ENCODE peak calls at places on chromosomes 1 and 21, in seven cellular contexts. U is left ventricle myocardium inferior; T is GDM1; A is progenitor cell of endocrine pancreas; V is activated T-cell treated with anti-CD3 and anti-CD28 coated beads, Interleukin-2, amount 50 U/mL, for 24 hours; Q is lower leg skin; Z is NCI-H187 treated with DMSO at 0.1 percent for 48 hours. I is an unnamed sample.

GRCh38 chr1:194378517-194378916 is 1192.1 kb upstream of the B3GALT2 start:
- DNase-seq in U (no peak), T (no peak), A (no peak), V (no peak), Q (no peak), Z (no peak), I (no peak)

GRCh38 chr1:93471911-93472310 is 24.0 kb downstream of the FNBP1L start:
- DNase-seq in U (no peak), T (no peak), A (no peak), V (no peak), Q (no peak), Z (no peak), I (no peak)

GRCh38 chr1:115069626-115070308 is 19.5 kb downstream of the TSPAN2 start:
- DNase-seq in U (no peak), T (no peak), A (no peak), V (no peak), Q (no peak), Z (no peak), I (no peak)

GRCh38 chr1:47992720-47993119 is 4.5 kb downstream of the TRABD2B start:
- DNase-seq in U (peak), T (no peak), A (no peak), V (no peak), Q (peak), Z (no peak), I (no peak)

GRCh38 chr1:75908717-75909152 is 23.5 kb downstream of the ASB17 start:
- DNase-seq in U (no peak), T (peak), A (no peak), V (no peak), Q (no peak), Z (no peak), I (peak)

GRCh38 chr1:168987330-168987729 is 119.2 kb upstream of the ATP1B1 start:
- DNase-seq in U (no peak), T (no peak), A (no peak), V (no peak), Q (no peak), Z (no peak), I (no peak)

GRCh38 chr21:36854391-36854790 is 112.1 kb downstream of the HLCS start:
- DNase-seq in U (no peak), T (no peak), A (peak), V (no peak), Q (no peak), Z (no peak), I (peak)

GRCh38 chr1:29786791-29787732 is 550.7 kb downstream of the PTPRU start:
- DNase-seq in U (no peak), T (no peak), A (no peak), V (no peak), Q (peak), Z (no peak), I (no peak)

GRCh38 chr1:185652348-185652747 is 81.8 kb upstream of the HMCN1 start:
- DNase-seq in U (no peak), T (no peak), A (no peak), V (no peak), Q (no peak), Z (no peak), I (no peak)

GRCh38 chr1:77876884-77877283 is 11.5 kb upstream of the NEXN start:
- DNase-seq in U (no peak), T (no peak), A (no peak), V (no peak), Q (no peak), Z (no peak), I (no peak)

GRCh38 chr1:61423643-61424042 is 301.3 kb downstream of the TM2D1 start:
- DNase-seq in U (no peak), T (no peak), A (no peak), V (no peak), Q (no peak), Z (no peak), I (no peak)

GRCh38 chr1:235549361-235550139 is 45.3 kb upstream of the B3GALNT2 start:
- DNase-seq in U (no peak), T (no peak), A (no peak), V (no peak), Q (no peak), Z (no peak), I (no peak)

GRCh38 chr21:38917045-38917774 is 111.5 kb downstream of the ETS2 start:
- DNase-seq in U (no peak), T (no peak), A (no peak), V (no peak), Q (peak), Z (peak), I (no peak)

GRCh38 chr1:74467786-74468377 is 44.5 kb downstream of the LRRC53 start:
- DNase-seq in U (no peak), T (no peak), A (no peak), V (no peak), Q (no peak), Z (no peak), I (no peak)

GRCh38 chr1:152170287-152170933 is 11.4 kb upstream of the RPTN start:
- DNase-seq in U (no peak), T (no peak), A (no peak), V (no peak), Q (no peak), Z (no peak), I (no peak)

GRCh38 chr1:171935664-171936063 is 94.4 kb downstream of the DNM3 start:
- DNase-seq in U (no peak), T (no peak), A (no peak), V (no peak), Q (no peak), Z (no peak), I (no peak)

GRCh38 chr1:118247593-118247992 is 62.6 kb upstream of the SPAG17 start:
- DNase-seq in U (no peak), T (no peak), A (no peak), V (no peak), Q (no peak), Z (peak), I (peak)

GRCh38 chr1:28111157-28111556 is 22.7 kb upstream of the EYA3 start:
- DNase-seq in U (no peak), T (peak), A (no peak), V (no peak), Q (no peak), Z (no peak), I (no peak)

GRCh38 chr1:169102567-169102966 is 3.9 kb upstream of the ATP1B1 start:
- DNase-seq in U (no peak), T (no peak), A (no peak), V (no peak), Q (no peak), Z (peak), I (no peak)

GRCh38 chr1:116031299-116031698 is 55.0 kb downstream of the SLC22A15 start:
- DNase-seq in U (no peak), T (no peak), A (no peak), V (no peak), Q (no peak), Z (peak), I (no peak)

GRCh38 chr1:229024528-229025119 is 246.3 kb upstream of the RAB4A start:
- DNase-seq in U (peak), T (peak), A (no peak), V (peak), Q (no peak), Z (no peak), I (peak)

GRCh38 chr1:31705080-31705866 is 1.5 kb upstream of the COL16A1 start:
- DNase-seq in U (peak), T (peak), A (no peak), V (peak), Q (peak), Z (no peak), I (peak)

GRCh38 chr1:160189649-160190625 is at the start of gene CASQ1:
- DNase-seq in U (peak), T (no peak), A (no peak), V (no peak), Q (no peak), Z (no peak), I (peak)

GRCh38 chr1:220767312-220768126 is 19.2 kb upstream of the MTARC1 start:
- DNase-seq in U (no peak), T (no peak), A (no peak), V (no peak), Q (no peak), Z (no peak), I (no peak)

GRCh38 chr1:159869607-159870006 is 7.2 kb upstream of the VSIG8 start:
- DNase-seq in U (no peak), T (no peak), A (no peak), V (no peak), Q (peak), Z (no peak), I (no peak)

GRCh38 chr1:43786975-43787374 is 79.6 kb downstream of the ST3GAL3 start:
- DNase-seq in U (no peak), T (no peak), A (no peak), V (no peak), Q (no peak), Z (no peak), I (no peak)

GRCh38 chr1:182615468-182616129 is 11.4 kb upstream of the RGS16 start:
- DNase-seq in U (peak), T (no peak), A (no peak), V (peak), Q (peak), Z (no peak), I (peak)

GRCh38 chr1:33165809-33166208 is 16.0 kb downstream of the TRIM62 start:
- DNase-seq in U (no peak), T (no peak), A (no peak), V (no peak), Q (no peak), Z (no peak), I (no peak)

GRCh38 chr1:145872421-145872891 is 13.2 kb downstream of the ANKRD35 start:
- DNase-seq in U (peak), T (no peak), A (no peak), V (no peak), Q (peak), Z (no peak), I (peak)

GRCh38 chr1:20723537-20724363 is 5.9 kb upstream of the KIF17 start:
- DNase-seq in U (peak), T (no peak), A (no peak), V (peak), Q (peak), Z (no peak), I (no peak)

GRCh38 chr1:22051607-22052114 is 848 bp upstream of the CDC42 start:
- DNase-seq in U (no peak), T (no peak), A (no peak), V (no peak), Q (no peak), Z (no peak), I (no peak)

GRCh38 chr1:95233321-95233736 is 681 bp upstream of the RWDD3 start:
- DNase-seq in U (peak), T (no peak), A (no peak), V (no peak), Q (peak), Z (no peak), I (peak)

GRCh38 chr21:29181799-29182470 is 51.5 kb downstream of the MAP3K7CL start:
- DNase-seq in U (no peak), T (no peak), A (no peak), V (no peak), Q (no peak), Z (no peak), I (peak)

GRCh38 chr1:115648717-115649691 is 7.2 kb downstream of the VANGL1 start:
- DNase-seq in U (no peak), T (no peak), A (no peak), V (no peak), Q (no peak), Z (no peak), I (no peak)

GRCh38 chr1:1178794-1179331 is 5.2 kb downstream of the TTLL10 start:
- DNase-seq in U (peak), T (no peak), A (no peak), V (no peak), Q (no peak), Z (no peak), I (no peak)

GRCh38 chr1:211736351-211736915 is 61.0 kb upstream of the NEK2 start:
- DNase-seq in U (no peak), T (no peak), A (no peak), V (no peak), Q (no peak), Z (no peak), I (peak)

GRCh38 chr21:29504751-29505321 is 206.1 kb downstream of the BACH1 start:
- DNase-seq in U (no peak), T (no peak), A (no peak), V (no peak), Q (no peak), Z (no peak), I (no peak)

I was measured in testis.